ENCODE peak calls at places on chromosomes 11 and 22, in five cellular contexts. J is epithelial cell of prostate, L is iPS DF 19.7, S is lung microvascular endothelial cell, B is sigmoid colon. U is an unnamed sample.
A peak's percentile ranks its signal among the peaks of the same experiment; 100 is the strongest.

GRCh38 chr11:134519390-134519750 is 107.3 kb upstream of the B3GAT1 start:
- DNase-seq in B (peak; percentile 40), J (no peak), L (no peak), S (no peak), U (peak; percentile 67)

GRCh38 chr11:24748261-24748660 is 251.4 kb downstream of the LUZP2 start:
- DNase-seq in B (no peak), J (no peak), S (no peak), L (no peak), U (no peak)

GRCh38 chr11:120404495-120404894 is 68.3 kb downstream of the ARHGEF12 start:
- DNase-seq in L (no peak), B (no peak), J (no peak), S (peak; percentile 88), U (no peak)

GRCh38 chr11:102347526-102348331 is 715 bp downstream of the BIRC2 start:
- DNase-seq in S (peak; percentile 31), L (no peak), J (no peak), B (no peak), U (no peak)

GRCh38 chr11:134071306-134071705 is 2.4 kb downstream of the JAM3 start:
- DNase-seq in S (no peak), L (no peak), J (no peak), B (no peak), U (no peak)

GRCh38 chr11:1907955-1908354 is 11.5 kb upstream of the TNNT3 start:
- DNase-seq in J (no peak), B (no peak), L (no peak), S (no peak), U (no peak)

GRCh38 chr22:39132871-39133524 is 19.5 kb downstream of the CBX7 start:
- DNase-seq in B (peak; percentile 62), J (no peak), S (no peak), L (no peak), U (peak; percentile 71)

GRCh38 chr11:34501500-34501899 is 12.1 kb downstream of the ELF5 start:
- DNase-seq in B (no peak), S (no peak), L (no peak), J (no peak), U (no peak)

GRCh38 chr11:17405232-17406005 is 17.0 kb upstream of the KCNJ11 start:
- DNase-seq in S (peak; percentile 52), J (no peak), L (no peak), B (peak; percentile 83), U (peak; percentile 71)

GRCh38 chr11:69834811-69835800 is 15.9 kb upstream of the FGF3 start:
- DNase-seq in L (no peak), B (peak; percentile 36), J (no peak), S (no peak), U (no peak)

GRCh38 chr22:25666308-25666707 is 75.7 kb upstream of the MYO18B start:
- DNase-seq in B (peak; percentile 84), L (no peak), S (no peak), J (no peak), U (no peak)

GRCh38 chr11:87934182-87934581 is 241.1 kb downstream of the RAB38 start:
- DNase-seq in J (no peak), B (no peak), S (no peak), L (no peak), U (no peak)

GRCh38 chr11:61505640-61506155 is 2.9 kb upstream of the LRRC10B start:
- DNase-seq in L (no peak), B (no peak), S (no peak), J (no peak), U (no peak)

GRCh38 chr11:99693941-99694492 is 673.3 kb downstream of the CNTN5 start:
- DNase-seq in J (peak; percentile 58), B (no peak), L (no peak), S (peak; percentile 72), U (no peak)

GRCh38 chr22:39182478-39183030 is 30.1 kb upstream of the CBX7 start:
- DNase-seq in L (no peak), B (no peak), J (no peak), S (no peak), U (peak; percentile 25)

GRCh38 chr11:22670803-22671202 is 4.4 kb downstream of the GAS2 start:
- DNase-seq in S (peak; percentile 21), J (no peak), B (no peak), L (no peak), U (no peak)

GRCh38 chr22:45968003-45968650 is 8.8 kb downstream of the WNT7B start:
- DNase-seq in L (no peak), B (no peak), S (peak; percentile 39), J (no peak), U (no peak)

GRCh38 chr11:34439521-34440258 is 956 bp downstream of the CAT start:
- DNase-seq in J (no peak), L (no peak), B (no peak), S (no peak), U (no peak)

GRCh38 chr11:1333860-1334259 is 24.4 kb upstream of the TOLLIP start:
- DNase-seq in S (no peak), L (no peak), J (no peak), B (peak; percentile 58), U (no peak)

GRCh38 chr11:17392872-17393271 is 4.4 kb upstream of the KCNJ11 start:
- DNase-seq in L (no peak), J (no peak), B (no peak), S (no peak), U (no peak)

GRCh38 chr22:49889071-49889470 is 29.2 kb downstream of the ALG12 start:
- DNase-seq in B (no peak), S (no peak), J (no peak), L (no peak), U (no peak)

GRCh38 chr11:19995131-19995530 is 165.1 kb downstream of the DBX1 start:
- DNase-seq in S (peak; percentile 82), L (no peak), B (no peak), J (peak; percentile 82), U (no peak)

GRCh38 chr22:22692707-22693530 is 48.5 kb downstream of the GGTLC2 start:
- DNase-seq in S (peak; percentile 53), L (no peak), J (no peak), B (peak; percentile 48), U (peak; percentile 62)

GRCh38 chr22:46586123-46586519 is 34.1 kb upstream of the GRAMD4 start:
- DNase-seq in J (no peak), B (no peak), S (no peak), L (no peak), U (no peak)

GRCh38 chr22:17817079-17817478 is 42.8 kb upstream of the BID start:
- DNase-seq in S (no peak), L (no peak), B (no peak), J (no peak), U (no peak)

GRCh38 chr11:3989251-3989650 is 105.3 kb upstream of the RRM1 start:
- DNase-seq in S (no peak), L (no peak), J (no peak), B (peak; percentile 70), U (no peak)

GRCh38 chr11:96388891-96389603 is 665 bp downstream of the CCDC82 start:
- DNase-seq in S (peak; percentile 67), B (no peak), L (peak; percentile 40), J (no peak), U (peak; percentile 77)

GRCh38 chr11:67699521-67699920 is 25.1 kb upstream of the ALDH3B2 start:
- DNase-seq in S (peak; percentile 60), B (no peak), J (no peak), L (no peak), U (no peak)

GRCh38 chr11:66363805-66364535 is 7.6 kb downstream of the SLC29A2 start:
- DNase-seq in B (no peak), L (no peak), J (no peak), S (no peak), U (peak; percentile 90)

GRCh38 chr22:22076937-22077703 is 94.5 kb upstream of the TOP3B start:
- DNase-seq in B (no peak), L (no peak), J (no peak), S (no peak), U (no peak)

GRCh38 chr11:87368876-87369480 is 331.2 kb downstream of the TMEM135 start:
- DNase-seq in L (no peak), S (peak; percentile 88), B (no peak), J (peak; percentile 27), U (no peak)

GRCh38 chr11:121964591-121964990 is 151.4 kb downstream of the BLID start:
- DNase-seq in J (peak; percentile 10), L (no peak), S (peak; percentile 56), B (no peak), U (no peak)

GRCh38 chr11:16612801-16613400 is 125.5 kb upstream of the C11orf58 start:
- DNase-seq in J (no peak), S (no peak), B (no peak), L (no peak), U (no peak)

GRCh38 chr22:42645938-42646568 is 3.1 kb downstream of the CYB5R3 start:
- DNase-seq in B (no peak), L (no peak), S (no peak), J (no peak), U (peak; percentile 83)

GRCh38 chr22:36922097-36922608 is 8.7 kb downstream of the CSF2RB start:
- DNase-seq in J (no peak), B (no peak), S (peak; percentile 8), L (no peak), U (no peak)